ENCODE peak calls at places on chromosomes 6 and 20, in six cellular contexts. One of them, this sample, is unnamed.

GRCh38 chr6:163679753-163680152 is 265.2 kb downstream of the QKI start:
- DNase-seq in posterior cingulate gyrus: no peak
- DNase-seq in endothelial cell: no peak
- DNase-seq in stimulated activated CD8-positive, alpha-beta memory T cell treated with anti-CD3 and anti-CD28 coated beads, Interleukin-4, amount 100 ng/mL, for 24 hours: no peak
- DNase-seq in MCF 10A: no peak
- DNase-seq in activated T-helper 1 cell treated with anti-CD3 and anti-CD28 coated beads, Interleukin-2, amount 50 U/mL, for 16 hours: no peak
- DNase-seq in this sample: no peak

GRCh38 chr6:19535351-19535750 is 301.8 kb upstream of the ID4 start:
- DNase-seq in MCF 10A: peak
- DNase-seq in stimulated activated CD8-positive, alpha-beta memory T cell treated with anti-CD3 and anti-CD28 coated beads, Interleukin-4, amount 100 ng/mL, for 24 hours: no peak
- DNase-seq in posterior cingulate gyrus: no peak
- DNase-seq in activated T-helper 1 cell treated with anti-CD3 and anti-CD28 coated beads, Interleukin-2, amount 50 U/mL, for 16 hours: no peak
- DNase-seq in endothelial cell: no peak
- DNase-seq in this sample: no peak

GRCh38 chr6:155216312-155217028 is 47.3 kb upstream of the CLDN20 start:
- DNase-seq in posterior cingulate gyrus: no peak
- DNase-seq in activated T-helper 1 cell treated with anti-CD3 and anti-CD28 coated beads, Interleukin-2, amount 50 U/mL, for 16 hours: no peak
- DNase-seq in endothelial cell: peak
- DNase-seq in stimulated activated CD8-positive, alpha-beta memory T cell treated with anti-CD3 and anti-CD28 coated beads, Interleukin-4, amount 100 ng/mL, for 24 hours: no peak
- DNase-seq in MCF 10A: no peak
- DNase-seq in this sample: no peak

GRCh38 chr6:136719280-136720044 is 72.8 kb downstream of the MAP3K5 start:
- DNase-seq in stimulated activated CD8-positive, alpha-beta memory T cell treated with anti-CD3 and anti-CD28 coated beads, Interleukin-4, amount 100 ng/mL, for 24 hours: no peak
- DNase-seq in endothelial cell: no peak
- DNase-seq in MCF 10A: no peak
- DNase-seq in posterior cingulate gyrus: no peak
- DNase-seq in activated T-helper 1 cell treated with anti-CD3 and anti-CD28 coated beads, Interleukin-2, amount 50 U/mL, for 16 hours: no peak
- DNase-seq in this sample: no peak

GRCh38 chr6:14280766-14281293 is 163.3 kb downstream of the CD83 start:
- DNase-seq in stimulated activated CD8-positive, alpha-beta memory T cell treated with anti-CD3 and anti-CD28 coated beads, Interleukin-4, amount 100 ng/mL, for 24 hours: no peak
- DNase-seq in MCF 10A: no peak
- DNase-seq in posterior cingulate gyrus: no peak
- DNase-seq in activated T-helper 1 cell treated with anti-CD3 and anti-CD28 coated beads, Interleukin-2, amount 50 U/mL, for 16 hours: no peak
- DNase-seq in endothelial cell: no peak
- DNase-seq in this sample: no peak

GRCh38 chr20:16040742-16041141 is 532.5 kb downstream of the KIF16B start:
- DNase-seq in MCF 10A: no peak
- DNase-seq in stimulated activated CD8-positive, alpha-beta memory T cell treated with anti-CD3 and anti-CD28 coated beads, Interleukin-4, amount 100 ng/mL, for 24 hours: no peak
- DNase-seq in endothelial cell: no peak
- DNase-seq in activated T-helper 1 cell treated with anti-CD3 and anti-CD28 coated beads, Interleukin-2, amount 50 U/mL, for 16 hours: no peak
- DNase-seq in posterior cingulate gyrus: no peak
- DNase-seq in this sample: no peak

GRCh38 chr6:87755697-87756671 is 54.0 kb upstream of the AKIRIN2 start:
- DNase-seq in stimulated activated CD8-positive, alpha-beta memory T cell treated with anti-CD3 and anti-CD28 coated beads, Interleukin-4, amount 100 ng/mL, for 24 hours: no peak
- DNase-seq in endothelial cell: no peak
- DNase-seq in MCF 10A: no peak
- DNase-seq in activated T-helper 1 cell treated with anti-CD3 and anti-CD28 coated beads, Interleukin-2, amount 50 U/mL, for 16 hours: no peak
- DNase-seq in posterior cingulate gyrus: no peak
- DNase-seq in this sample: no peak

GRCh38 chr6:161503570-161503969 is 229.7 kb upstream of the AGPAT4 start:
- DNase-seq in endothelial cell: no peak
- DNase-seq in posterior cingulate gyrus: no peak
- DNase-seq in activated T-helper 1 cell treated with anti-CD3 and anti-CD28 coated beads, Interleukin-2, amount 50 U/mL, for 16 hours: no peak
- DNase-seq in MCF 10A: no peak
- DNase-seq in stimulated activated CD8-positive, alpha-beta memory T cell treated with anti-CD3 and anti-CD28 coated beads, Interleukin-4, amount 100 ng/mL, for 24 hours: no peak
- DNase-seq in this sample: no peak

GRCh38 chr6:81669445-81669844 is 83.0 kb downstream of the TENT5A start:
- DNase-seq in MCF 10A: no peak
- DNase-seq in endothelial cell: no peak
- DNase-seq in activated T-helper 1 cell treated with anti-CD3 and anti-CD28 coated beads, Interleukin-2, amount 50 U/mL, for 16 hours: no peak
- DNase-seq in stimulated activated CD8-positive, alpha-beta memory T cell treated with anti-CD3 and anti-CD28 coated beads, Interleukin-4, amount 100 ng/mL, for 24 hours: no peak
- DNase-seq in posterior cingulate gyrus: no peak
- DNase-seq in this sample: no peak

GRCh38 chr20:34309691-34310090 is 6.5 kb upstream of the AHCY start:
- DNase-seq in stimulated activated CD8-positive, alpha-beta memory T cell treated with anti-CD3 and anti-CD28 coated beads, Interleukin-4, amount 100 ng/mL, for 24 hours: no peak
- DNase-seq in posterior cingulate gyrus: no peak
- DNase-seq in MCF 10A: no peak
- DNase-seq in activated T-helper 1 cell treated with anti-CD3 and anti-CD28 coated beads, Interleukin-2, amount 50 U/mL, for 16 hours: no peak
- DNase-seq in endothelial cell: no peak
- DNase-seq in this sample: no peak

GRCh38 chr6:27296106-27296783 is 15.8 kb downstream of the POM121L2 start:
- DNase-seq in posterior cingulate gyrus: no peak
- DNase-seq in endothelial cell: peak
- DNase-seq in MCF 10A: peak
- DNase-seq in stimulated activated CD8-positive, alpha-beta memory T cell treated with anti-CD3 and anti-CD28 coated beads, Interleukin-4, amount 100 ng/mL, for 24 hours: no peak
- DNase-seq in activated T-helper 1 cell treated with anti-CD3 and anti-CD28 coated beads, Interleukin-2, amount 50 U/mL, for 16 hours: no peak
- DNase-seq in this sample: no peak

GRCh38 chr6:39892490-39893129 is 41.7 kb downstream of the MOCS1 start:
- DNase-seq in activated T-helper 1 cell treated with anti-CD3 and anti-CD28 coated beads, Interleukin-2, amount 50 U/mL, for 16 hours: no peak
- DNase-seq in posterior cingulate gyrus: peak
- DNase-seq in endothelial cell: peak
- DNase-seq in MCF 10A: peak
- DNase-seq in stimulated activated CD8-positive, alpha-beta memory T cell treated with anti-CD3 and anti-CD28 coated beads, Interleukin-4, amount 100 ng/mL, for 24 hours: no peak
- DNase-seq in this sample: no peak

GRCh38 chr6:41964201-41964887 is 22.7 kb upstream of the CCND3 start:
- DNase-seq in activated T-helper 1 cell treated with anti-CD3 and anti-CD28 coated beads, Interleukin-2, amount 50 U/mL, for 16 hours: no peak
- DNase-seq in posterior cingulate gyrus: no peak
- DNase-seq in endothelial cell: no peak
- DNase-seq in MCF 10A: no peak
- DNase-seq in stimulated activated CD8-positive, alpha-beta memory T cell treated with anti-CD3 and anti-CD28 coated beads, Interleukin-4, amount 100 ng/mL, for 24 hours: no peak
- DNase-seq in this sample: no peak

GRCh38 chr6:150391890-150392289 is 23.1 kb downstream of the IYD start:
- DNase-seq in stimulated activated CD8-positive, alpha-beta memory T cell treated with anti-CD3 and anti-CD28 coated beads, Interleukin-4, amount 100 ng/mL, for 24 hours: no peak
- DNase-seq in activated T-helper 1 cell treated with anti-CD3 and anti-CD28 coated beads, Interleukin-2, amount 50 U/mL, for 16 hours: no peak
- DNase-seq in posterior cingulate gyrus: no peak
- DNase-seq in endothelial cell: no peak
- DNase-seq in MCF 10A: peak
- DNase-seq in this sample: no peak

GRCh38 chr20:33209789-33210188 is 7.4 kb upstream of the BPIFA3 start:
- DNase-seq in endothelial cell: peak
- DNase-seq in posterior cingulate gyrus: no peak
- DNase-seq in MCF 10A: peak
- DNase-seq in stimulated activated CD8-positive, alpha-beta memory T cell treated with anti-CD3 and anti-CD28 coated beads, Interleukin-4, amount 100 ng/mL, for 24 hours: no peak
- DNase-seq in activated T-helper 1 cell treated with anti-CD3 and anti-CD28 coated beads, Interleukin-2, amount 50 U/mL, for 16 hours: no peak
- DNase-seq in this sample: no peak

GRCh38 chr6:52576054-52576391 is 837 bp downstream of the TRAM2 start:
- DNase-seq in endothelial cell: no peak
- DNase-seq in posterior cingulate gyrus: no peak
- DNase-seq in stimulated activated CD8-positive, alpha-beta memory T cell treated with anti-CD3 and anti-CD28 coated beads, Interleukin-4, amount 100 ng/mL, for 24 hours: no peak
- DNase-seq in MCF 10A: no peak
- DNase-seq in activated T-helper 1 cell treated with anti-CD3 and anti-CD28 coated beads, Interleukin-2, amount 50 U/mL, for 16 hours: no peak
- DNase-seq in this sample: no peak

GRCh38 chr6:135832186-135832585 is 19.3 kb upstream of the PDE7B start:
- DNase-seq in MCF 10A: no peak
- DNase-seq in endothelial cell: no peak
- DNase-seq in stimulated activated CD8-positive, alpha-beta memory T cell treated with anti-CD3 and anti-CD28 coated beads, Interleukin-4, amount 100 ng/mL, for 24 hours: no peak
- DNase-seq in activated T-helper 1 cell treated with anti-CD3 and anti-CD28 coated beads, Interleukin-2, amount 50 U/mL, for 16 hours: no peak
- DNase-seq in posterior cingulate gyrus: no peak
- DNase-seq in this sample: no peak

GRCh38 chr6:82576284-82576683 is 212.7 kb downstream of the TPBG start:
- DNase-seq in MCF 10A: no peak
- DNase-seq in endothelial cell: no peak
- DNase-seq in activated T-helper 1 cell treated with anti-CD3 and anti-CD28 coated beads, Interleukin-2, amount 50 U/mL, for 16 hours: no peak
- DNase-seq in posterior cingulate gyrus: no peak
- DNase-seq in stimulated activated CD8-positive, alpha-beta memory T cell treated with anti-CD3 and anti-CD28 coated beads, Interleukin-4, amount 100 ng/mL, for 24 hours: no peak
- DNase-seq in this sample: no peak

GRCh38 chr20:32509639-32510066 is 75.5 kb downstream of the NOL4L start:
- DNase-seq in posterior cingulate gyrus: no peak
- DNase-seq in MCF 10A: no peak
- DNase-seq in stimulated activated CD8-positive, alpha-beta memory T cell treated with anti-CD3 and anti-CD28 coated beads, Interleukin-4, amount 100 ng/mL, for 24 hours: no peak
- DNase-seq in endothelial cell: peak
- DNase-seq in activated T-helper 1 cell treated with anti-CD3 and anti-CD28 coated beads, Interleukin-2, amount 50 U/mL, for 16 hours: peak
- DNase-seq in this sample: no peak

This sample was measured in activated CD4-positive, alpha-beta T cell treated with anti-CD3 and anti-CD28 coated beads, Interleukin-2, amount 50 U/mL, for 24 hours.